ENCODE peak calls at places on chromosomes 1 and 21, in four cellular contexts. One of them, this sample, is unnamed.

GRCh38 chr1:145961425-145962156 is 2.8 kb downstream of the ANKRD34A start:
- DNase-seq in GM23338: peak
- DNase-seq in fibroblast of lung: no peak
- DNase-seq in tibial artery: peak
- DNase-seq in this sample: no peak

GRCh38 chr1:93681095-93681548 is 515 bp downstream of the BCAR3 start:
- DNase-seq in GM23338: no peak
- DNase-seq in fibroblast of lung: peak
- DNase-seq in tibial artery: no peak
- DNase-seq in this sample: no peak

GRCh38 chr1:216119600-216119999 is 303.6 kb downstream of the USH2A start:
- DNase-seq in GM23338: peak
- DNase-seq in fibroblast of lung: peak
- DNase-seq in tibial artery: no peak
- DNase-seq in this sample: peak

GRCh38 chr1:11180342-11180744 is 8.8 kb upstream of the ANGPTL7 start:
- DNase-seq in GM23338: no peak
- DNase-seq in fibroblast of lung: peak
- DNase-seq in tibial artery: no peak
- DNase-seq in this sample: peak

GRCh38 chr1:12464627-12465056 is 153.4 kb downstream of the DHRS3 start:
- DNase-seq in GM23338: no peak
- DNase-seq in fibroblast of lung: peak
- DNase-seq in tibial artery: peak
- DNase-seq in this sample: peak

GRCh38 chr1:96519851-96520281 is 201.7 kb upstream of the PTBP2 start:
- DNase-seq in GM23338: peak
- DNase-seq in fibroblast of lung: peak
- DNase-seq in tibial artery: no peak
- DNase-seq in this sample: no peak

GRCh38 chr21:32336711-32337110 is 38.1 kb downstream of the MRAP start:
- DNase-seq in GM23338: no peak
- DNase-seq in fibroblast of lung: peak
- DNase-seq in tibial artery: no peak
- DNase-seq in this sample: peak

GRCh38 chr1:46611691-46612221 is 4.9 kb downstream of the MOB3C start:
- DNase-seq in GM23338: no peak
- DNase-seq in fibroblast of lung: peak
- DNase-seq in tibial artery: no peak
- DNase-seq in this sample: no peak

GRCh38 chr1:30061292-30062204 is 661.8 kb downstream of the MATN1 start:
- DNase-seq in GM23338: no peak
- DNase-seq in fibroblast of lung: no peak
- DNase-seq in tibial artery: peak
- DNase-seq in this sample: no peak

GRCh38 chr1:44707959-44708831 is 22.8 kb downstream of the RNU5D-1 start:
- DNase-seq in GM23338: peak
- DNase-seq in fibroblast of lung: peak
- DNase-seq in tibial artery: peak
- DNase-seq in this sample: peak

GRCh38 chr1:218658899-218659298 is 313.8 kb downstream of the TGFB2 start:
- DNase-seq in GM23338: no peak
- DNase-seq in fibroblast of lung: peak
- DNase-seq in tibial artery: no peak
- DNase-seq in this sample: peak

GRCh38 chr1:160260436-160261382 is 1.6 kb downstream of the DCAF8 start:
- DNase-seq in GM23338: peak
- DNase-seq in fibroblast of lung: peak
- DNase-seq in tibial artery: no peak
- DNase-seq in this sample: peak

GRCh38 chr1:64691631-64692030 is 53.2 kb upstream of the RAVER2 start:
- DNase-seq in GM23338: peak
- DNase-seq in fibroblast of lung: peak
- DNase-seq in tibial artery: no peak
- DNase-seq in this sample: peak

GRCh38 chr1:84223751-84224432 is 77.6 kb upstream of the SAMD13 start:
- DNase-seq in GM23338: peak
- DNase-seq in fibroblast of lung: no peak
- DNase-seq in tibial artery: no peak
- DNase-seq in this sample: no peak

GRCh38 chr21:18030248-18030647 is 211.1 kb upstream of the C21orf91 start:
- DNase-seq in GM23338: no peak
- DNase-seq in fibroblast of lung: no peak
- DNase-seq in tibial artery: no peak
- DNase-seq in this sample: no peak

GRCh38 chr1:181061891-181062777 is 26.4 kb upstream of the IER5 start:
- DNase-seq in GM23338: no peak
- DNase-seq in fibroblast of lung: no peak
- DNase-seq in tibial artery: no peak
- DNase-seq in this sample: no peak

GRCh38 chr1:43990271-43991199 is 864 bp upstream of the CCDC24 start:
- DNase-seq in GM23338: no peak
- DNase-seq in fibroblast of lung: peak
- DNase-seq in tibial artery: no peak
- DNase-seq in this sample: no peak

GRCh38 chr1:59043796-59044195 is 253.1 kb upstream of the FGGY start:
- DNase-seq in GM23338: no peak
- DNase-seq in fibroblast of lung: peak
- DNase-seq in tibial artery: peak
- DNase-seq in this sample: peak

GRCh38 chr1:209675567-209676154 is 449 bp downstream of the G0S2 start:
- DNase-seq in GM23338: peak
- DNase-seq in fibroblast of lung: peak
- DNase-seq in tibial artery: no peak
- DNase-seq in this sample: no peak

GRCh38 chr1:177945943-177946650 is 23.8 kb downstream of the SEC16B start:
- DNase-seq in GM23338: peak
- DNase-seq in fibroblast of lung: peak
- DNase-seq in tibial artery: no peak
- DNase-seq in this sample: peak

GRCh38 chr1:109928591-109929111 is 18.0 kb downstream of the CSF1 start:
- DNase-seq in GM23338: no peak
- DNase-seq in fibroblast of lung: peak
- DNase-seq in tibial artery: peak
- DNase-seq in this sample: peak

GRCh38 chr21:42157606-42158310 is 61.2 kb upstream of the ABCG1 start:
- DNase-seq in GM23338: no peak
- DNase-seq in fibroblast of lung: no peak
- DNase-seq in tibial artery: no peak
- DNase-seq in this sample: no peak

GRCh38 chr1:34639701-34640100 is 115.1 kb upstream of the GJB5 start:
- DNase-seq in GM23338: no peak
- DNase-seq in fibroblast of lung: no peak
- DNase-seq in tibial artery: no peak
- DNase-seq in this sample: no peak

GRCh38 chr1:172431721-172432192 is 11.3 kb downstream of the C1orf105 start:
- DNase-seq in GM23338: peak
- DNase-seq in fibroblast of lung: no peak
- DNase-seq in tibial artery: no peak
- DNase-seq in this sample: no peak

GRCh38 chr1:114295321-114295720 is 141.7 kb upstream of the SYT6 start:
- DNase-seq in GM23338: no peak
- DNase-seq in fibroblast of lung: no peak
- DNase-seq in tibial artery: no peak
- DNase-seq in this sample: no peak

GRCh38 chr1:114298059-114298458 is 144.4 kb upstream of the SYT6 start:
- DNase-seq in GM23338: no peak
- DNase-seq in fibroblast of lung: no peak
- DNase-seq in tibial artery: no peak
- DNase-seq in this sample: no peak

GRCh38 chr1:114296413-114296812 is 142.7 kb upstream of the SYT6 start:
- DNase-seq in GM23338: no peak
- DNase-seq in fibroblast of lung: no peak
- DNase-seq in tibial artery: no peak
- DNase-seq in this sample: no peak

GRCh38 chr1:114299331-114300005 is 145.8 kb upstream of the SYT6 start:
- DNase-seq in GM23338: no peak
- DNase-seq in fibroblast of lung: no peak
- DNase-seq in tibial artery: no peak
- DNase-seq in this sample: no peak
- TF ChIP-seq CTCF in GM23338: no peak
- TF ChIP-seq CTCF in fibroblast of lung: peak
- TF ChIP-seq CTCF in tibial artery: no peak
- TF ChIP-seq CTCF in this sample: peak

GRCh38 chr1:8463144-8463927 is 145.4 kb downstream of the SLC45A1 start:
- DNase-seq in GM23338: no peak
- DNase-seq in fibroblast of lung: peak
- DNase-seq in tibial artery: no peak
- DNase-seq in this sample: peak
- H3K4me3 ChIP-seq in GM23338: no peak
- H3K4me3 ChIP-seq in fibroblast of lung: peak
- H3K4me3 ChIP-seq in tibial artery: peak
- H3K4me3 ChIP-seq in this sample: peak

DNA sequence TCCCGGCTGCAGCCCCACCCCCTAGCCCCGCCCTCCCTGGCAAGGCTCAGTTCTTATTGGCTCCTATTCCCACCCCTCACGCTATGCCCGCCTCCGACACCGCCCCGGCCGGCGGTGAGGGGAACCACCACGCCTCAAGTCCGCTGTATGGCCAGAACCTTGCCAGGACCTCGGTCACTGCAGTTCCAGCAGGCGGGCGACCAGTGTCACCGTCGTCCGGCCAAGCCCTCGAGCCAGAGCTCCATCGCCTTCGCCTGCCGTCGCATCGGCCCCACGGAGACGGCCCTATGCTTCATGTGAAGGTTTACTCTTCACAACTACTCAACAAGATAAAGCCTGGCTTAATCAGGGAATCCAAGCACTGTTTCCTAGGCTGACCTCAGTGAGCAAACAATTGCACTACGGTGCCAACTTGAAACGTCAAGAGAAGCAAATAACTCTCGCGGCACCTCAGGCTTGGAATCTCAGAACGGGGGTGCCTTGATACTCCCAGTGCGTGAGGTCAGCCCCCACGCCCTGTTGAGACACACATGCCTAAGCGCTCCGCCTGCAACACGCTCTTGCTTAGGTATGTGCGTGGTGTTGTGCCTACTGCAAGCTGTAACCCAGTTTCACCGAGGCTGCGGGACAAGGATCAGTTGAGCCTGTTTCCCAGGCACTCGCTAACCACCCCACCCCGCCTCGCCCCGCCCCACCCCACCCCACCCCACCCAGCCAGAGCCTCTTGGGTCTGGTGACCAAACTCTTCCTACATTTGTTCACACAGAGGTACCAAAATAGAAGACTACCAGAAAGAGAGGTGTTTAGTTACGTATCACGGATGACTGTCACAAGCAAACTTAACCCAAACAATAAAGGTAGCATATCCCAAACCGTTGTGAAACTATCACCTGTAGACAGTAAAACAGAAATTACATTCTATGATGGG is 498 bp upstream of the DENND2C start:
- DNase-seq in GM23338: peak
- DNase-seq in fibroblast of lung: peak
- DNase-seq in tibial artery: peak
- DNase-seq in this sample: peak
- TF ChIP-seq CTCF in GM23338: no peak
- TF ChIP-seq CTCF in fibroblast of lung: no peak
- TF ChIP-seq CTCF in tibial artery: peak
- TF ChIP-seq CTCF in this sample: no peak

GRCh38 chr1:39694026-39694425 is 2.8 kb upstream of the HPCAL4 start:
- DNase-seq in GM23338: no peak
- DNase-seq in fibroblast of lung: no peak
- DNase-seq in tibial artery: no peak
- DNase-seq in this sample: no peak

GRCh38 chr1:39690943-39691382 is 270 bp downstream of the HPCAL4 start:
- DNase-seq in GM23338: no peak
- DNase-seq in fibroblast of lung: no peak
- DNase-seq in tibial artery: no peak
- DNase-seq in this sample: no peak

GRCh38 chr1:39691383-39692151 is at the start of gene HPCAL4:
- DNase-seq in GM23338: peak
- DNase-seq in fibroblast of lung: peak
- DNase-seq in tibial artery: peak
- DNase-seq in this sample: peak

GRCh38 chr1:39690225-39690624 is 1.0 kb downstream of the HPCAL4 start:
- DNase-seq in GM23338: no peak
- DNase-seq in fibroblast of lung: no peak
- DNase-seq in tibial artery: no peak
- DNase-seq in this sample: no peak

GRCh38 chr1:39692152-39693064 is 1.2 kb upstream of the HPCAL4 start:
- DNase-seq in GM23338: peak
- DNase-seq in fibroblast of lung: no peak
- DNase-seq in tibial artery: no peak
- DNase-seq in this sample: no peak
- H3K4me3 ChIP-seq in GM23338: peak
- H3K4me3 ChIP-seq in fibroblast of lung: no peak
- H3K4me3 ChIP-seq in tibial artery: peak
- H3K4me3 ChIP-seq in this sample: no peak

GRCh38 chr21:27421654-27422053 is 454.8 kb upstream of the ADAMTS5 start:
- DNase-seq in GM23338: no peak
- DNase-seq in fibroblast of lung: no peak
- DNase-seq in tibial artery: no peak
- DNase-seq in this sample: peak
- TF ChIP-seq CTCF in GM23338: no peak
- TF ChIP-seq CTCF in fibroblast of lung: no peak
- TF ChIP-seq CTCF in tibial artery: no peak
- TF ChIP-seq CTCF in this sample: no peak

GRCh38 chr1:38558055-38558454 is 301.5 kb downstream of the RRAGC start:
- DNase-seq in GM23338: peak
- DNase-seq in fibroblast of lung: no peak
- DNase-seq in tibial artery: no peak
- DNase-seq in this sample: no peak

GRCh38 chr1:38555594-38555993 is 304.0 kb downstream of the RRAGC start:
- DNase-seq in GM23338: no peak
- DNase-seq in fibroblast of lung: no peak
- DNase-seq in tibial artery: no peak
- DNase-seq in this sample: no peak

GRCh38 chr1:38559180-38559874 is 300.2 kb downstream of the RRAGC start:
- DNase-seq in GM23338: peak
- DNase-seq in fibroblast of lung: no peak
- DNase-seq in tibial artery: no peak
- DNase-seq in this sample: no peak

GRCh38 chr1:38561110-38561509 is 298.5 kb downstream of the RRAGC start:
- DNase-seq in GM23338: no peak
- DNase-seq in fibroblast of lung: no peak
- DNase-seq in tibial artery: no peak
- DNase-seq in this sample: no peak

GRCh38 chr1:38558476-38559179 is 300.9 kb downstream of the RRAGC start:
- DNase-seq in GM23338: peak
- DNase-seq in fibroblast of lung: no peak
- DNase-seq in tibial artery: no peak
- DNase-seq in this sample: no peak
- H3K4me3 ChIP-seq in GM23338: peak
- H3K4me3 ChIP-seq in fibroblast of lung: no peak
- H3K4me3 ChIP-seq in tibial artery: no peak
- H3K4me3 ChIP-seq in this sample: no peak